ENCODE peak calls at places on chromosome 18, in four cellular contexts. One of them, this sample, is unnamed.

GRCh38 chr18:7617738-7618422 is 50.8 kb downstream of the PTPRM start:
- DNase-seq in stimulated activated CD8-positive, alpha-beta memory T cell treated with anti-CD3 and anti-CD28 coated beads, Interleukin-12 subunit alpha, Interleukin-12 subunit beta, amount 100 ng/mL, for 1 hour: no peak
- DNase-seq in NCI-H1105 treated with DMSO at 0.1 percent for 48 hours: no peak
- DNase-seq in coronary artery: no peak
- DNase-seq in this sample: no peak

GRCh38 chr18:75183973-75184372 is 25.0 kb downstream of the PTGR3 start:
- DNase-seq in stimulated activated CD8-positive, alpha-beta memory T cell treated with anti-CD3 and anti-CD28 coated beads, Interleukin-12 subunit alpha, Interleukin-12 subunit beta, amount 100 ng/mL, for 1 hour: no peak
- DNase-seq in NCI-H1105 treated with DMSO at 0.1 percent for 48 hours: no peak
- DNase-seq in coronary artery: no peak
- DNase-seq in this sample: no peak

GRCh38 chr18:73793386-73793785 is 354.2 kb downstream of the FBXO15 start:
- DNase-seq in stimulated activated CD8-positive, alpha-beta memory T cell treated with anti-CD3 and anti-CD28 coated beads, Interleukin-12 subunit alpha, Interleukin-12 subunit beta, amount 100 ng/mL, for 1 hour: no peak
- DNase-seq in NCI-H1105 treated with DMSO at 0.1 percent for 48 hours: no peak
- DNase-seq in coronary artery: no peak
- DNase-seq in this sample: no peak

GRCh38 chr18:58125183-58125582 is 81.2 kb downstream of the NEDD4L start:
- DNase-seq in stimulated activated CD8-positive, alpha-beta memory T cell treated with anti-CD3 and anti-CD28 coated beads, Interleukin-12 subunit alpha, Interleukin-12 subunit beta, amount 100 ng/mL, for 1 hour: no peak
- DNase-seq in NCI-H1105 treated with DMSO at 0.1 percent for 48 hours: no peak
- DNase-seq in coronary artery: no peak
- DNase-seq in this sample: no peak

GRCh38 chr18:73805991-73806390 is 341.6 kb downstream of the FBXO15 start:
- DNase-seq in stimulated activated CD8-positive, alpha-beta memory T cell treated with anti-CD3 and anti-CD28 coated beads, Interleukin-12 subunit alpha, Interleukin-12 subunit beta, amount 100 ng/mL, for 1 hour: no peak
- DNase-seq in NCI-H1105 treated with DMSO at 0.1 percent for 48 hours: no peak
- DNase-seq in coronary artery: no peak
- DNase-seq in this sample: no peak

GRCh38 chr18:45335644-45336043 is 279.6 kb upstream of the SLC14A2 start:
- DNase-seq in stimulated activated CD8-positive, alpha-beta memory T cell treated with anti-CD3 and anti-CD28 coated beads, Interleukin-12 subunit alpha, Interleukin-12 subunit beta, amount 100 ng/mL, for 1 hour: no peak
- DNase-seq in NCI-H1105 treated with DMSO at 0.1 percent for 48 hours: peak
- DNase-seq in coronary artery: no peak
- DNase-seq in this sample: no peak

GRCh38 chr18:9720327-9720726 is 12.2 kb downstream of the RAB31 start:
- DNase-seq in stimulated activated CD8-positive, alpha-beta memory T cell treated with anti-CD3 and anti-CD28 coated beads, Interleukin-12 subunit alpha, Interleukin-12 subunit beta, amount 100 ng/mL, for 1 hour: no peak
- DNase-seq in NCI-H1105 treated with DMSO at 0.1 percent for 48 hours: no peak
- DNase-seq in coronary artery: peak
- DNase-seq in this sample: no peak

GRCh38 chr18:79558196-79559120 is 121.1 kb upstream of the CTDP1 start:
- DNase-seq in stimulated activated CD8-positive, alpha-beta memory T cell treated with anti-CD3 and anti-CD28 coated beads, Interleukin-12 subunit alpha, Interleukin-12 subunit beta, amount 100 ng/mL, for 1 hour: no peak
- DNase-seq in NCI-H1105 treated with DMSO at 0.1 percent for 48 hours: no peak
- DNase-seq in coronary artery: no peak
- DNase-seq in this sample: peak

GRCh38 chr18:34522627-34523026 is 187.5 kb upstream of the DTNA start:
- DNase-seq in stimulated activated CD8-positive, alpha-beta memory T cell treated with anti-CD3 and anti-CD28 coated beads, Interleukin-12 subunit alpha, Interleukin-12 subunit beta, amount 100 ng/mL, for 1 hour: no peak
- DNase-seq in NCI-H1105 treated with DMSO at 0.1 percent for 48 hours: no peak
- DNase-seq in coronary artery: no peak
- DNase-seq in this sample: no peak

GRCh38 chr18:42274488-42275137 is 319.6 kb downstream of the PIK3C3 start:
- DNase-seq in stimulated activated CD8-positive, alpha-beta memory T cell treated with anti-CD3 and anti-CD28 coated beads, Interleukin-12 subunit alpha, Interleukin-12 subunit beta, amount 100 ng/mL, for 1 hour: no peak
- DNase-seq in NCI-H1105 treated with DMSO at 0.1 percent for 48 hours: peak
- DNase-seq in coronary artery: no peak
- DNase-seq in this sample: no peak

GRCh38 chr18:25786778-25787177 is 303.6 kb downstream of the SS18 start:
- DNase-seq in stimulated activated CD8-positive, alpha-beta memory T cell treated with anti-CD3 and anti-CD28 coated beads, Interleukin-12 subunit alpha, Interleukin-12 subunit beta, amount 100 ng/mL, for 1 hour: no peak
- DNase-seq in NCI-H1105 treated with DMSO at 0.1 percent for 48 hours: no peak
- DNase-seq in coronary artery: no peak
- DNase-seq in this sample: no peak

GRCh38 chr18:5162111-5162510 is 34.9 kb downstream of the AKAIN1 start:
- DNase-seq in stimulated activated CD8-positive, alpha-beta memory T cell treated with anti-CD3 and anti-CD28 coated beads, Interleukin-12 subunit alpha, Interleukin-12 subunit beta, amount 100 ng/mL, for 1 hour: no peak
- DNase-seq in NCI-H1105 treated with DMSO at 0.1 percent for 48 hours: no peak
- DNase-seq in coronary artery: no peak
- DNase-seq in this sample: no peak

GRCh38 chr18:40102903-40103302 is 1852.1 kb upstream of the PIK3C3 start:
- DNase-seq in stimulated activated CD8-positive, alpha-beta memory T cell treated with anti-CD3 and anti-CD28 coated beads, Interleukin-12 subunit alpha, Interleukin-12 subunit beta, amount 100 ng/mL, for 1 hour: no peak
- DNase-seq in NCI-H1105 treated with DMSO at 0.1 percent for 48 hours: no peak
- DNase-seq in coronary artery: no peak
- DNase-seq in this sample: no peak

GRCh38 chr18:44942073-44942472 is 261.4 kb downstream of the SETBP1 start:
- DNase-seq in stimulated activated CD8-positive, alpha-beta memory T cell treated with anti-CD3 and anti-CD28 coated beads, Interleukin-12 subunit alpha, Interleukin-12 subunit beta, amount 100 ng/mL, for 1 hour: no peak
- DNase-seq in NCI-H1105 treated with DMSO at 0.1 percent for 48 hours: no peak
- DNase-seq in coronary artery: no peak
- DNase-seq in this sample: no peak

GRCh38 chr18:27609221-27609620 is 424.1 kb upstream of the CHST9 start:
- DNase-seq in stimulated activated CD8-positive, alpha-beta memory T cell treated with anti-CD3 and anti-CD28 coated beads, Interleukin-12 subunit alpha, Interleukin-12 subunit beta, amount 100 ng/mL, for 1 hour: no peak
- DNase-seq in NCI-H1105 treated with DMSO at 0.1 percent for 48 hours: no peak
- DNase-seq in coronary artery: no peak
- DNase-seq in this sample: no peak

GRCh38 chr18:48902023-48902855 is 48.5 kb downstream of the SMAD7 start:
- DNase-seq in stimulated activated CD8-positive, alpha-beta memory T cell treated with anti-CD3 and anti-CD28 coated beads, Interleukin-12 subunit alpha, Interleukin-12 subunit beta, amount 100 ng/mL, for 1 hour: no peak
- DNase-seq in NCI-H1105 treated with DMSO at 0.1 percent for 48 hours: peak
- DNase-seq in coronary artery: peak
- DNase-seq in this sample: peak

GRCh38 chr18:227374-227773 is 40.5 kb downstream of the THOC1 start:
- DNase-seq in stimulated activated CD8-positive, alpha-beta memory T cell treated with anti-CD3 and anti-CD28 coated beads, Interleukin-12 subunit alpha, Interleukin-12 subunit beta, amount 100 ng/mL, for 1 hour: no peak
- DNase-seq in NCI-H1105 treated with DMSO at 0.1 percent for 48 hours: no peak
- DNase-seq in coronary artery: no peak
- DNase-seq in this sample: no peak

GRCh38 chr18:51070545-51070944 is 40.5 kb downstream of the SMAD4 start:
- DNase-seq in stimulated activated CD8-positive, alpha-beta memory T cell treated with anti-CD3 and anti-CD28 coated beads, Interleukin-12 subunit alpha, Interleukin-12 subunit beta, amount 100 ng/mL, for 1 hour: no peak
- DNase-seq in NCI-H1105 treated with DMSO at 0.1 percent for 48 hours: no peak
- DNase-seq in coronary artery: no peak
- DNase-seq in this sample: no peak

GRCh38 chr18:32550958-32551357 is 80.3 kb upstream of the GAREM1 start:
- DNase-seq in stimulated activated CD8-positive, alpha-beta memory T cell treated with anti-CD3 and anti-CD28 coated beads, Interleukin-12 subunit alpha, Interleukin-12 subunit beta, amount 100 ng/mL, for 1 hour: no peak
- DNase-seq in NCI-H1105 treated with DMSO at 0.1 percent for 48 hours: no peak
- DNase-seq in coronary artery: no peak
- DNase-seq in this sample: no peak

GRCh38 chr18:42706618-42707017 is 408.9 kb downstream of the RIT2 start:
- DNase-seq in stimulated activated CD8-positive, alpha-beta memory T cell treated with anti-CD3 and anti-CD28 coated beads, Interleukin-12 subunit alpha, Interleukin-12 subunit beta, amount 100 ng/mL, for 1 hour: no peak
- DNase-seq in NCI-H1105 treated with DMSO at 0.1 percent for 48 hours: peak
- DNase-seq in coronary artery: no peak
- DNase-seq in this sample: no peak

GRCh38 chr18:39305756-39306155 is 1740.2 kb upstream of the CELF4 start:
- DNase-seq in stimulated activated CD8-positive, alpha-beta memory T cell treated with anti-CD3 and anti-CD28 coated beads, Interleukin-12 subunit alpha, Interleukin-12 subunit beta, amount 100 ng/mL, for 1 hour: no peak
- DNase-seq in NCI-H1105 treated with DMSO at 0.1 percent for 48 hours: no peak
- DNase-seq in coronary artery: no peak
- DNase-seq in this sample: no peak

GRCh38 chr18:6610436-6610835 is 119.1 kb upstream of the ARHGAP28 start:
- DNase-seq in stimulated activated CD8-positive, alpha-beta memory T cell treated with anti-CD3 and anti-CD28 coated beads, Interleukin-12 subunit alpha, Interleukin-12 subunit beta, amount 100 ng/mL, for 1 hour: no peak
- DNase-seq in NCI-H1105 treated with DMSO at 0.1 percent for 48 hours: no peak
- DNase-seq in coronary artery: no peak
- DNase-seq in this sample: no peak

GRCh38 chr18:28890796-28891195 is 713.9 kb upstream of the CDH2 start:
- DNase-seq in stimulated activated CD8-positive, alpha-beta memory T cell treated with anti-CD3 and anti-CD28 coated beads, Interleukin-12 subunit alpha, Interleukin-12 subunit beta, amount 100 ng/mL, for 1 hour: no peak
- DNase-seq in NCI-H1105 treated with DMSO at 0.1 percent for 48 hours: no peak
- DNase-seq in coronary artery: no peak
- DNase-seq in this sample: no peak

GRCh38 chr18:49723648-49724180 is 89.6 kb downstream of the ACAA2 start:
- DNase-seq in stimulated activated CD8-positive, alpha-beta memory T cell treated with anti-CD3 and anti-CD28 coated beads, Interleukin-12 subunit alpha, Interleukin-12 subunit beta, amount 100 ng/mL, for 1 hour: no peak
- DNase-seq in NCI-H1105 treated with DMSO at 0.1 percent for 48 hours: no peak
- DNase-seq in coronary artery: no peak
- DNase-seq in this sample: no peak

GRCh38 chr18:76686737-76687231 is 135.6 kb upstream of the ZNF236 start:
- DNase-seq in stimulated activated CD8-positive, alpha-beta memory T cell treated with anti-CD3 and anti-CD28 coated beads, Interleukin-12 subunit alpha, Interleukin-12 subunit beta, amount 100 ng/mL, for 1 hour: no peak
- DNase-seq in NCI-H1105 treated with DMSO at 0.1 percent for 48 hours: peak
- DNase-seq in coronary artery: no peak
- DNase-seq in this sample: no peak

GRCh38 chr18:31267823-31268481 is 50.0 kb upstream of the DSG1 start:
- DNase-seq in stimulated activated CD8-positive, alpha-beta memory T cell treated with anti-CD3 and anti-CD28 coated beads, Interleukin-12 subunit alpha, Interleukin-12 subunit beta, amount 100 ng/mL, for 1 hour: no peak
- DNase-seq in NCI-H1105 treated with DMSO at 0.1 percent for 48 hours: no peak
- DNase-seq in coronary artery: no peak
- DNase-seq in this sample: no peak

GRCh38 chr18:53660306-53660705 is 564.2 kb downstream of the MBD2 start:
- DNase-seq in stimulated activated CD8-positive, alpha-beta memory T cell treated with anti-CD3 and anti-CD28 coated beads, Interleukin-12 subunit alpha, Interleukin-12 subunit beta, amount 100 ng/mL, for 1 hour: no peak
- DNase-seq in NCI-H1105 treated with DMSO at 0.1 percent for 48 hours: no peak
- DNase-seq in coronary artery: no peak
- DNase-seq in this sample: no peak

GRCh38 chr18:8685141-8685913 is 20.0 kb upstream of the MTCL1 start:
- DNase-seq in stimulated activated CD8-positive, alpha-beta memory T cell treated with anti-CD3 and anti-CD28 coated beads, Interleukin-12 subunit alpha, Interleukin-12 subunit beta, amount 100 ng/mL, for 1 hour: no peak
- DNase-seq in NCI-H1105 treated with DMSO at 0.1 percent for 48 hours: peak
- DNase-seq in coronary artery: no peak
- DNase-seq in this sample: peak

This sample was measured in osteocyte.